ENCODE peak calls at places on chromosomes 5 and 9, in six cellular contexts. Q is SK-N-SH, U is GM12878, L is HepG2, Z is T47D, X is H1. P is an unnamed sample.

GRCh38 chr5:137192293-137192743 is 306.8 kb downstream of the SPOCK1 start:
- DNase-seq in X (no peak), U (no peak), Z (no peak), Q (no peak), L (no peak), P (no peak)

GRCh38 chr5:172801184-172801671 is 30.2 kb upstream of the DUSP1 start:
- DNase-seq in Q (no peak), Z (no peak), U (no peak), X (no peak), L (peak; percentile 60), P (no peak)

GRCh38 chr5:118224546-118224945 is 763.8 kb downstream of the DTWD2 start:
- DNase-seq in U (no peak), Q (no peak), X (no peak), Z (no peak), L (no peak), P (no peak)

GRCh38 chr5:170644501-170644900 is 139.0 kb upstream of the GABRP start:
- DNase-seq in L (no peak), Q (no peak), Z (no peak), X (no peak), U (no peak), P (no peak)

GRCh38 chr9:29213374-29214161 is 1640.3 kb upstream of the C9orf72 start:
- DNase-seq in X (no peak), U (no peak), Q (peak; percentile 77), Z (no peak), L (no peak), P (no peak)

GRCh38 chr9:105082843-105083242 is 154.9 kb upstream of the ABCA1 start:
- DNase-seq in X (no peak), Z (no peak), Q (no peak), U (no peak), L (no peak), P (no peak)

GRCh38 chr9:93569775-93570174 is 6.6 kb upstream of the PHF2 start:
- DNase-seq in Q (no peak), X (no peak), U (no peak), L (no peak), Z (no peak), P (no peak)

GRCh38 chr5:149251546-149251945 is 20.1 kb upstream of the AFAP1L1 start:
- DNase-seq in L (no peak), Z (no peak), X (no peak), Q (no peak), U (no peak), P (no peak)

GRCh38 chr9:36149197-36149596 is 12.7 kb downstream of the GLIPR2 start:
- DNase-seq in U (no peak), X (no peak), Z (no peak), L (no peak), Q (peak; percentile 41), P (no peak)

GRCh38 chr9:113468716-113469448 is 5.4 kb downstream of the RGS3 start:
- DNase-seq in Z (no peak), Q (peak; percentile 75), X (no peak), L (no peak), U (no peak), P (no peak)

GRCh38 chr5:83516962-83517750 is 45.6 kb downstream of the VCAN start:
- DNase-seq in X (no peak), Q (no peak), U (no peak), Z (no peak), L (no peak), P (no peak)

GRCh38 chr5:74765929-74766328 is 988 bp downstream of the GFM2 start:
- DNase-seq in X (no peak), Q (no peak), U (no peak), Z (no peak), L (no peak), P (no peak)

GRCh38 chr9:97559111-97559514 is 57.6 kb downstream of the TMOD1 start:
- DNase-seq in Q (no peak), L (no peak), U (peak; percentile 85), X (no peak), Z (no peak), P (no peak)

GRCh38 chr5:107925195-107925594 is 254.5 kb upstream of the EFNA5 start:
- DNase-seq in U (no peak), Z (no peak), Q (no peak), L (no peak), X (no peak), P (no peak)

GRCh38 chr5:52690236-52690685 is 97.5 kb upstream of the ITGA1 start:
- DNase-seq in U (no peak), Z (no peak), L (no peak), X (no peak), Q (no peak), P (no peak)

GRCh38 chr5:56075361-56075760 is 80.6 kb upstream of the IL6ST start:
- DNase-seq in U (no peak), Q (no peak), X (no peak), Z (no peak), L (no peak), P (no peak)

GRCh38 chr9:121153642-121154041 is 48.0 kb downstream of the RAB14 start:
- DNase-seq in Z (no peak), L (no peak), Q (no peak), X (no peak), U (no peak), P (peak; percentile 24)

GRCh38 chr5:119323630-119324000 is 32.2 kb upstream of the TNFAIP8 start:
- DNase-seq in X (no peak), Q (no peak), L (no peak), Z (no peak), U (no peak), P (no peak)

GRCh38 chr5:124891179-124891578 is 144.7 kb upstream of the ZNF608 start:
- DNase-seq in L (no peak), X (no peak), Z (no peak), U (no peak), Q (no peak), P (no peak)

GRCh38 chr5:124889850-124890249 is 143.4 kb upstream of the ZNF608 start:
- DNase-seq in Q (no peak), L (no peak), U (no peak), X (no peak), Z (no peak), P (no peak)

GRCh38 chr5:124888050-124888506 is 141.6 kb upstream of the ZNF608 start:
- DNase-seq in Q (peak; percentile 67), X (no peak), U (no peak), Z (no peak), L (peak; percentile 53), P (peak; percentile 38)

GRCh38 chr5:124888622-124889521 is 142.4 kb upstream of the ZNF608 start:
- DNase-seq in X (no peak), U (no peak), Z (no peak), Q (no peak), L (no peak), P (no peak)

DNA sequence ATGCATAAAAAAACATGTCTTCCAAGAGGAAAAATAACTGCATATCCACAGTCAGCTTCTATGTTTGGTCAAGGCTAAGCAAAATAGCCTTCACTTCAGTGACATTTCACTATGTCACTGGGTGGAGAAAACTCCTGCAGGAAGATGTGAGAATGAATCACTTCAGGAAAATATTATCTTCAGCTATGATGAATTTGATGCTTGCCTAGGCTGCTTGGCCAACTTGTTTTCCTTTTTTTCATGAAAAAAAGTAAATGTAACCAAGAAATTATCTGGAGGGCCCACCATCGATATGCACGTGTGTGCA is 143.0 kb upstream of the ZNF608 start:
- DNase-seq in X (no peak), Q (no peak), U (no peak), L (no peak), Z (no peak), P (no peak)
- TF ChIP-seq JUND in X (no peak), Q (no peak), U (no peak), L (no peak), Z (no peak), P (no peak)

GRCh38 chr5:18281947-18282557 is 647.8 kb downstream of the TAF11L14 start:
- DNase-seq in L (peak; percentile 17), Q (peak; percentile 51), U (no peak), Z (peak; percentile 33), X (no peak), P (peak; percentile 11)
- TF ChIP-seq JUND in L (no peak), Q (no peak), U (no peak), Z (no peak), X (no peak), P (no peak)

DNA sequence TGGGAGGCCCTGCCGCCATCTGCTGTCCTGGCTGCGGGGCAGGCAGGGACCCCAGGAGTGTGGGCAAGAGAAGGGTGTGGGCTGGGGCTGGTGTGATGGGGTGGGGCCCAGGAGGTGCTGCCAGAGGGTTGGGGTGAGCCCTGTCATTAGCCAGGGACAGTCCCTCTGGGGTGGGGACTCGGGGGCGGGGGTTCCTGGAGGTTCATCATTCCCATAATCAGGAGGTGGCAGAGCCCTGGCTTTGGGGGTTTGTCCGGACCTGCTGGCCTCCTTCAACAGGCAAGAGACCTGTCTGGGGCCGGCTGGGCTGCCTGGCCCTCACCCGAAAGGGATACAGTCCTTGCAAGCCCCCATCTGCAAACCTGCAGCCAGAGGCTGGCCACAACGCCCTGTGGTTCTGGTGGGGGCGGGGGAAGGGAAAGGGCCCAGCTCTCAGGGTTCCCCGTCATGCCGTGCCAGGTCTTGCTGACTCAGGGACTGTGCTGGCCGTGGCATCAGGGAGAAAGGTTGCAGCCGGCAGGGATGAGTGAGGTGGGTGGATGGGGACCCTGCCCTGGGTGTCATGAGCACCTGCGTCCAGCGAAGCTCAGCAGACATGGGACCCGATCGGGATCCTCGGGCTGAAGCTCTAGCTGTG is 65.2 kb downstream of the MRPL36 start:
- DNase-seq in X (no peak), Z (no peak), U (no peak), L (no peak), Q (peak; percentile 10), P (no peak)
- TF ChIP-seq JUND in X (no peak), Z (no peak), U (no peak), L (no peak), Q (no peak), P (no peak)

GRCh38 chr5:154757647-154758406 is 2.6 kb downstream of the LARP1 start:
- DNase-seq in L (no peak), Q (no peak), X (no peak), U (no peak), Z (no peak), P (no peak)
- TF ChIP-seq JUND in L (no peak), Q (no peak), X (no peak), U (no peak), Z (no peak), P (no peak)

DNA sequence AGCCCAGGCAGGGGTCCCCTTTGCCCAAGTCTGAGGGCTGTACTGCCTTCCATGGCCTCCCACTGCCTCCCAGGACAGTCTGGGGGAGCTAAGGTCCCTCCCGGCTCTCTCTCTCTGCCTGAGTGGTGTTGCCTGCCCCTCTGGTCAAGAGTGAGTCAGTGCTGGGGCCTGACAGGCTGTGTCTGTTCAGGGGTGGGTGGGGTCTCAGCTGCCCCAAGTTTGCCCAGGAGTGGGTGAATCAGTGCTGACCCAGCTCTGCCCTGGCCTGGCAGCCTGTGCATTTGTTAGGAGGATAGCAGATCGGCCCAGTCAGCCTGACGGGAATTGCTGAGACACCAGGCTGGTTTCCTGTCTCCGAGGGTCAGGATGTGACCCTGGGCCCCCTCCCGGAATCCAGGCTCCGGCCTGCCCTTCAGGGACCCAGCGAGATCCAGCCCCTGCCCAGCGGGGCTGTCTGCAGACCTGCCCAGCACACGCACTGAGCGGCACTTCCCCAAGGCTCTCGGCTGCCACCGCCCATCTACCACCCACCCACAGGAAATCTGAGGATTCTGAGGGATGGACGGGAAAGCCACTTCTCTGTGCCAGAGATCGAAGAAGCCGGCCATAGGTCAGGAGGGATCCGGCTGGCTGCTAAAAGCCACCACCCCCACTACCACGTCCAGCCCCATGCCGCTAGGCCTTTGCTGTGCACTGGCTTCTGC is 15.9 kb downstream of the ENG start:
- DNase-seq in Q (no peak), L (no peak), X (no peak), Z (no peak), U (no peak), P (no peak)
- TF ChIP-seq JUND in Q (peak; percentile 55), L (no peak), X (no peak), Z (no peak), U (no peak), P (no peak)